ENCODE peak calls at places on chromosomes 1 and 21, in ten cellular contexts. One of them, this sample, is unnamed.

GRCh38 chr1:229836324-229836723 is 210.3 kb downstream of the URB2 start:
- DNase-seq in tibial artery: no peak
- DNase-seq in stomach: no peak
- DNase-seq in heart right ventricle: no peak
- DNase-seq in endodermal cell: no peak
- DNase-seq in PC-3: no peak
- DNase-seq in astrocyte: no peak
- DNase-seq in left lung: no peak
- DNase-seq in cardiac muscle cell: no peak
- DNase-seq in H9: no peak
- DNase-seq in this sample: no peak

GRCh38 chr1:55623339-55623738 is 408.2 kb upstream of the USP24 start:
- DNase-seq in astrocyte: no peak
- DNase-seq in H9: no peak
- DNase-seq in heart right ventricle: peak; percentile 68
- DNase-seq in stomach: no peak
- DNase-seq in PC-3: no peak
- DNase-seq in endodermal cell: no peak
- DNase-seq in tibial artery: no peak
- DNase-seq in left lung: peak; percentile 41
- DNase-seq in cardiac muscle cell: peak; percentile 95
- DNase-seq in this sample: peak; percentile 72

GRCh38 chr1:226649780-226650179 is 89.3 kb downstream of the ITPKB start:
- DNase-seq in heart right ventricle: no peak
- DNase-seq in endodermal cell: peak; percentile 77
- DNase-seq in astrocyte: no peak
- DNase-seq in PC-3: peak; percentile 51
- DNase-seq in H9: no peak
- DNase-seq in tibial artery: no peak
- DNase-seq in stomach: no peak
- DNase-seq in cardiac muscle cell: peak; percentile 41
- DNase-seq in left lung: no peak
- DNase-seq in this sample: peak; percentile 19

GRCh38 chr1:8595919-8596318 is 221.5 kb downstream of the RERE start:
- DNase-seq in heart right ventricle: no peak
- DNase-seq in PC-3: no peak
- DNase-seq in H9: no peak
- DNase-seq in stomach: no peak
- DNase-seq in cardiac muscle cell: no peak
- DNase-seq in tibial artery: no peak
- DNase-seq in endodermal cell: no peak
- DNase-seq in astrocyte: peak; percentile 9
- DNase-seq in left lung: no peak
- DNase-seq in this sample: no peak

GRCh38 chr1:153649867-153650235 is 8.7 kb upstream of the SNAPIN start:
- DNase-seq in H9: no peak
- DNase-seq in left lung: no peak
- DNase-seq in cardiac muscle cell: no peak
- DNase-seq in astrocyte: no peak
- DNase-seq in tibial artery: peak; percentile 72
- DNase-seq in PC-3: peak; percentile 76
- DNase-seq in endodermal cell: no peak
- DNase-seq in stomach: peak; percentile 93
- DNase-seq in heart right ventricle: peak; percentile 59
- DNase-seq in this sample: peak; percentile 59

GRCh38 chr1:68051475-68051874 is 1.0 kb upstream of the DIRAS3 start:
- DNase-seq in endodermal cell: peak; percentile 90
- DNase-seq in stomach: no peak
- DNase-seq in left lung: peak; percentile 36
- DNase-seq in tibial artery: peak; percentile 77
- DNase-seq in cardiac muscle cell: peak; percentile 85
- DNase-seq in H9: peak; percentile 79
- DNase-seq in astrocyte: peak; percentile 69
- DNase-seq in PC-3: no peak
- DNase-seq in heart right ventricle: peak; percentile 45
- DNase-seq in this sample: peak; percentile 38

GRCh38 chr21:31732538-31732864 is 583 bp upstream of the SCAF4 start:
- DNase-seq in astrocyte: no peak
- DNase-seq in cardiac muscle cell: no peak
- DNase-seq in tibial artery: no peak
- DNase-seq in heart right ventricle: no peak
- DNase-seq in H9: no peak
- DNase-seq in endodermal cell: no peak
- DNase-seq in stomach: no peak
- DNase-seq in PC-3: no peak
- DNase-seq in left lung: no peak
- DNase-seq in this sample: no peak

GRCh38 chr1:95503371-95504145 is 269.5 kb downstream of the RWDD3 start:
- DNase-seq in left lung: no peak
- DNase-seq in cardiac muscle cell: no peak
- DNase-seq in astrocyte: no peak
- DNase-seq in PC-3: no peak
- DNase-seq in tibial artery: no peak
- DNase-seq in heart right ventricle: no peak
- DNase-seq in endodermal cell: no peak
- DNase-seq in H9: no peak
- DNase-seq in stomach: no peak
- DNase-seq in this sample: no peak

GRCh38 chr1:239315623-239316217 is 70.6 kb upstream of the CHRM3 start:
- DNase-seq in heart right ventricle: no peak
- DNase-seq in left lung: no peak
- DNase-seq in PC-3: no peak
- DNase-seq in astrocyte: no peak
- DNase-seq in stomach: no peak
- DNase-seq in tibial artery: no peak
- DNase-seq in cardiac muscle cell: no peak
- DNase-seq in endodermal cell: no peak
- DNase-seq in H9: no peak
- DNase-seq in this sample: no peak

GRCh38 chr21:35252831-35253230 is 203.7 kb upstream of the RUNX1 start:
- DNase-seq in tibial artery: no peak
- DNase-seq in PC-3: peak; percentile 64
- DNase-seq in endodermal cell: no peak
- DNase-seq in left lung: no peak
- DNase-seq in cardiac muscle cell: no peak
- DNase-seq in astrocyte: peak; percentile 74
- DNase-seq in stomach: no peak
- DNase-seq in H9: no peak
- DNase-seq in heart right ventricle: no peak
- DNase-seq in this sample: no peak

GRCh38 chr1:57061369-57061768 is 95.6 kb upstream of the C8B start:
- DNase-seq in left lung: no peak
- DNase-seq in endodermal cell: no peak
- DNase-seq in tibial artery: no peak
- DNase-seq in H9: no peak
- DNase-seq in PC-3: no peak
- DNase-seq in cardiac muscle cell: peak; percentile 8
- DNase-seq in astrocyte: no peak
- DNase-seq in heart right ventricle: peak; percentile 19
- DNase-seq in stomach: peak; percentile 30
- DNase-seq in this sample: no peak

GRCh38 chr21:43800566-43800965 is 11.2 kb downstream of the RRP1 start:
- DNase-seq in H9: no peak
- DNase-seq in cardiac muscle cell: no peak
- DNase-seq in tibial artery: no peak
- DNase-seq in heart right ventricle: no peak
- DNase-seq in left lung: no peak
- DNase-seq in astrocyte: no peak
- DNase-seq in PC-3: no peak
- DNase-seq in endodermal cell: no peak
- DNase-seq in stomach: no peak
- DNase-seq in this sample: no peak

GRCh38 chr1:40392206-40392605 is 18.7 kb downstream of the SMAP2 start:
- DNase-seq in astrocyte: peak; percentile 69
- DNase-seq in endodermal cell: peak; percentile 56
- DNase-seq in heart right ventricle: no peak
- DNase-seq in tibial artery: no peak
- DNase-seq in cardiac muscle cell: peak; percentile 80
- DNase-seq in left lung: no peak
- DNase-seq in H9: no peak
- DNase-seq in stomach: peak; percentile 39
- DNase-seq in PC-3: peak; percentile 56
- DNase-seq in this sample: no peak

GRCh38 chr1:58204284-58204683 is 342.2 kb downstream of the OMA1 start:
- DNase-seq in endodermal cell: peak; percentile 52
- DNase-seq in stomach: no peak
- DNase-seq in cardiac muscle cell: no peak
- DNase-seq in heart right ventricle: no peak
- DNase-seq in PC-3: no peak
- DNase-seq in astrocyte: no peak
- DNase-seq in tibial artery: no peak
- DNase-seq in left lung: no peak
- DNase-seq in H9: no peak
- DNase-seq in this sample: no peak

GRCh38 chr1:98749152-98749756 is 87.7 kb downstream of the SNX7 start:
- DNase-seq in astrocyte: peak; percentile 6
- DNase-seq in cardiac muscle cell: peak; percentile 17
- DNase-seq in H9: no peak
- DNase-seq in stomach: no peak
- DNase-seq in left lung: no peak
- DNase-seq in heart right ventricle: no peak
- DNase-seq in endodermal cell: no peak
- DNase-seq in PC-3: peak; percentile 65
- DNase-seq in tibial artery: no peak
- DNase-seq in this sample: no peak

GRCh38 chr1:180923024-180923841 is 10.5 kb downstream of the KIAA1614 start:
- DNase-seq in stomach: no peak
- DNase-seq in H9: peak; percentile 96
- DNase-seq in heart right ventricle: no peak
- DNase-seq in cardiac muscle cell: peak; percentile 15
- DNase-seq in endodermal cell: peak; percentile 95
- DNase-seq in left lung: no peak
- DNase-seq in tibial artery: no peak
- DNase-seq in PC-3: no peak
- DNase-seq in astrocyte: peak; percentile 25
- DNase-seq in this sample: no peak
- H3K4me1 ChIP-seq in stomach: peaks cover 40% of the 10 kb centered on the region
- H3K4me1 ChIP-seq in H9: peaks cover 27% of the 10 kb centered on the region
- H3K4me1 ChIP-seq in heart right ventricle: peaks cover 31% of the 10 kb centered on the region
- H3K4me1 ChIP-seq in cardiac muscle cell: peaks cover 48% of the 10 kb centered on the region
- H3K4me1 ChIP-seq in endodermal cell: peaks cover 41% of the 10 kb centered on the region
- H3K4me1 ChIP-seq in left lung: no peaks in the 10 kb centered on the region
- H3K4me1 ChIP-seq in tibial artery: peaks cover 4% of the 10 kb centered on the region
- H3K4me1 ChIP-seq in PC-3: no peaks in the 10 kb centered on the region
- H3K4me1 ChIP-seq in astrocyte: peaks cover 5% of the 10 kb centered on the region
- H3K4me1 ChIP-seq in this sample: peaks cover 33% of the 10 kb centered on the region

GRCh38 chr1:211381481-211382181 is 55.0 kb downstream of the TRAF5 start:
- DNase-seq in tibial artery: no peak
- DNase-seq in PC-3: peak; percentile 1
- DNase-seq in astrocyte: no peak
- DNase-seq in left lung: no peak
- DNase-seq in heart right ventricle: no peak
- DNase-seq in H9: no peak
- DNase-seq in stomach: no peak
- DNase-seq in cardiac muscle cell: no peak
- DNase-seq in endodermal cell: no peak
- DNase-seq in this sample: no peak

GRCh38 chr1:211377539-211378461 is 51.2 kb downstream of the TRAF5 start:
- DNase-seq in H9: no peak
- DNase-seq in tibial artery: no peak
- DNase-seq in left lung: no peak
- DNase-seq in heart right ventricle: no peak
- DNase-seq in stomach: no peak
- DNase-seq in PC-3: no peak
- DNase-seq in endodermal cell: no peak
- DNase-seq in astrocyte: no peak
- DNase-seq in cardiac muscle cell: no peak
- DNase-seq in this sample: no peak

GRCh38 chr1:211378844-211379243 is 52.2 kb downstream of the TRAF5 start:
- DNase-seq in astrocyte: peak; percentile 57
- DNase-seq in cardiac muscle cell: peak; percentile 15
- DNase-seq in heart right ventricle: no peak
- DNase-seq in PC-3: peak; percentile 63
- DNase-seq in left lung: no peak
- DNase-seq in H9: no peak
- DNase-seq in stomach: no peak
- DNase-seq in endodermal cell: no peak
- DNase-seq in tibial artery: no peak
- DNase-seq in this sample: no peak

GRCh38 chr1:211376807-211377206 is 50.2 kb downstream of the TRAF5 start:
- DNase-seq in left lung: no peak
- DNase-seq in PC-3: no peak
- DNase-seq in heart right ventricle: no peak
- DNase-seq in cardiac muscle cell: no peak
- DNase-seq in tibial artery: no peak
- DNase-seq in endodermal cell: no peak
- DNase-seq in astrocyte: peak; percentile 22
- DNase-seq in H9: no peak
- DNase-seq in stomach: no peak
- DNase-seq in this sample: no peak

DNA sequence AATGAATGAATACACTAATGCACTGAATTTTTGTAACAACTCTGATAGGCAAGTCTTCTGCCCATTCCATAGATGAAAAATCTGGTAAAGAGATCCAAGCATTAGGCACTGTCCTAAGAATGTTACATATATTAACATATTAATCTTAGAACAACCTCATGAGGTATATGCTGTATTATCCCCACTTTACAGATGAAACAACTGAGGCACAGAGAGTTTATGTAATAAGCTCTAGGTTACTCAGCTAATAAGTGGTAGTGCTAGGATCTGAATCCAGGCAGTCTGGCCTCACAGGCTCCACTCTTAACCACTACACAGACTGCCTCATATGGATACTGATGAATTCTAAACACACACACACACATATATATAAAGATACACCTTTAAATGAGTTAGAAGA is 52.8 kb downstream of the TRAF5 start:
- DNase-seq in astrocyte: no peak
- DNase-seq in left lung: no peak
- DNase-seq in stomach: no peak
- DNase-seq in endodermal cell: no peak
- DNase-seq in tibial artery: no peak
- DNase-seq in cardiac muscle cell: no peak
- DNase-seq in heart right ventricle: no peak
- DNase-seq in PC-3: no peak
- DNase-seq in H9: no peak
- DNase-seq in this sample: no peak
- TF ChIP-seq CTCF in astrocyte: no peak
- TF ChIP-seq CTCF in left lung: no peak
- TF ChIP-seq CTCF in stomach: no peak
- TF ChIP-seq CTCF in endodermal cell: no peak
- TF ChIP-seq CTCF in tibial artery: no peak
- TF ChIP-seq CTCF in cardiac muscle cell: no peak
- TF ChIP-seq CTCF in heart right ventricle: no peak
- TF ChIP-seq CTCF in PC-3: no peak
- TF ChIP-seq CTCF in H9: no peak
- TF ChIP-seq CTCF in this sample: no peak

GRCh38 chr1:34988581-34988980 is 3.4 kb upstream of the TMEM35B start:
- DNase-seq in left lung: no peak
- DNase-seq in stomach: no peak
- DNase-seq in cardiac muscle cell: no peak
- DNase-seq in tibial artery: no peak
- DNase-seq in heart right ventricle: no peak
- DNase-seq in astrocyte: no peak
- DNase-seq in endodermal cell: no peak
- DNase-seq in PC-3: no peak
- DNase-seq in H9: no peak
- DNase-seq in this sample: no peak
- H3K4me1 ChIP-seq in left lung: peaks cover 15% of the 10 kb centered on the region
- H3K4me1 ChIP-seq in stomach: peaks cover 26% of the 10 kb centered on the region
- H3K4me1 ChIP-seq in cardiac muscle cell: peaks cover 9% of the 10 kb centered on the region
- H3K4me1 ChIP-seq in tibial artery: peaks cover 13% of the 10 kb centered on the region
- H3K4me1 ChIP-seq in heart right ventricle: peaks cover 17% of the 10 kb centered on the region
- H3K4me1 ChIP-seq in astrocyte: peaks cover 11% of the 10 kb centered on the region
- H3K4me1 ChIP-seq in endodermal cell: peaks cover 4% of the 10 kb centered on the region
- H3K4me1 ChIP-seq in PC-3: peaks cover 30% of the 10 kb centered on the region
- H3K4me1 ChIP-seq in H9: peaks cover 3% of the 10 kb centered on the region
- H3K4me1 ChIP-seq in this sample: peaks cover 28% of the 10 kb centered on the region

GRCh38 chr1:1270813-1271212 is 2.8 kb downstream of the UBE2J2 start:
- DNase-seq in heart right ventricle: no peak
- DNase-seq in endodermal cell: no peak
- DNase-seq in stomach: no peak
- DNase-seq in PC-3: no peak
- DNase-seq in astrocyte: peak; percentile 57
- DNase-seq in tibial artery: no peak
- DNase-seq in H9: no peak
- DNase-seq in left lung: no peak
- DNase-seq in cardiac muscle cell: peak; percentile 62
- DNase-seq in this sample: no peak
- TF ChIP-seq CTCF in heart right ventricle: no peak
- TF ChIP-seq CTCF in endodermal cell: no peak
- TF ChIP-seq CTCF in stomach: no peak
- TF ChIP-seq CTCF in PC-3: no peak
- TF ChIP-seq CTCF in astrocyte: no peak
- TF ChIP-seq CTCF in tibial artery: no peak
- TF ChIP-seq CTCF in H9: no peak
- TF ChIP-seq CTCF in left lung: no peak
- TF ChIP-seq CTCF in cardiac muscle cell: no peak
- TF ChIP-seq CTCF in this sample: no peak

This sample was measured in left ventricle myocardium inferior.